ENCODE peak calls at places on chromosomes 12 and 14, in six cellular contexts. J is A549, R is spleen, N is kidney, I is IMR-90, Z is lung. P is an unnamed sample.
A peak's percentile ranks its signal among the peaks of the same experiment; 100 is the strongest.

GRCh38 chr12:63276537-63277365 is 125.8 kb upstream of the AVPR1A start:
- DNase-seq in J (peak; percentile 58), R (no peak), N (no peak), I (peak; percentile 4), Z (no peak), P (no peak)

GRCh38 chr14:104096751-104097700 is 11.5 kb downstream of the ASPG start:
- DNase-seq in J (no peak), R (peak; percentile 72), N (peak; percentile 73), I (no peak), Z (no peak), P (no peak)

GRCh38 chr14:105059035-105059916 is 6.0 kb downstream of the GPR132 start:
- DNase-seq in J (no peak), R (peak; percentile 83), N (peak; percentile 82), I (no peak), Z (peak; percentile 76), P (no peak)

GRCh38 chr12:30197392-30198047 is 413.8 kb upstream of the TMTC1 start:
- DNase-seq in J (no peak), R (no peak), N (no peak), I (peak; percentile 43), Z (no peak), P (peak; percentile 16)

GRCh38 chr12:43764528-43764927 is 5.8 kb downstream of the IRAK4 start:
- DNase-seq in J (no peak), R (no peak), N (no peak), I (no peak), Z (no peak), P (no peak)

GRCh38 chr14:64293976-64294671 is at the start of gene ESR2:
- DNase-seq in J (peak; percentile 13), R (peak; percentile 84), N (peak; percentile 80), I (peak; percentile 36), Z (no peak), P (no peak)

GRCh38 chr14:85074955-85075354 is 455.0 kb upstream of the FLRT2 start:
- DNase-seq in J (no peak), R (no peak), N (no peak), I (no peak), Z (no peak), P (no peak)

GRCh38 chr14:56124296-56124695 is 6.1 kb downstream of the PELI2 start:
- DNase-seq in J (no peak), R (no peak), N (no peak), I (peak; percentile 31), Z (no peak), P (no peak)

GRCh38 chr14:104103061-104104005 is 17.8 kb downstream of the ASPG start:
- DNase-seq in J (no peak), R (peak; percentile 71), N (peak; percentile 74), I (no peak), Z (no peak), P (no peak)

GRCh38 chr12:125453751-125454150 is 388.5 kb downstream of the AACS start:
- DNase-seq in J (no peak), R (no peak), N (no peak), I (no peak), Z (no peak), P (no peak)

GRCh38 chr12:40202095-40203059 is 22.4 kb upstream of the LRRK2 start:
- DNase-seq in J (no peak), R (no peak), N (no peak), I (no peak), Z (no peak), P (no peak)

GRCh38 chr12:55009171-55009570 is 10.6 kb upstream of the NEUROD4 start:
- DNase-seq in J (no peak), R (no peak), N (no peak), I (no peak), Z (no peak), P (no peak)

GRCh38 chr12:7646178-7646475 is 19.6 kb downstream of the APOBEC1 start:
- DNase-seq in J (no peak), R (no peak), N (no peak), I (no peak), Z (no peak), P (no peak)

GRCh38 chr12:132426349-132427176 is 63.4 kb upstream of the FBRSL1 start:
- DNase-seq in J (no peak), R (no peak), N (no peak), I (no peak), Z (no peak), P (no peak)

GRCh38 chr14:55267816-55268215 is 3.4 kb upstream of the FBXO34 start:
- DNase-seq in J (no peak), R (no peak), N (no peak), I (peak; percentile 45), Z (peak; percentile 50), P (no peak)

GRCh38 chr14:91317381-91318313 is 73.1 kb upstream of the GPR68 start:
- DNase-seq in J (no peak), R (peak; percentile 97), N (peak; percentile 94), I (no peak), Z (peak; percentile 83), P (no peak)

GRCh38 chr12:54159140-54159539 is 29.6 kb downstream of the SMUG1 start:
- DNase-seq in J (no peak), R (no peak), N (peak; percentile 87), I (no peak), Z (no peak), P (no peak)

GRCh38 chr14:34633697-34634096 is 3.7 kb upstream of the SNX6 start:
- DNase-seq in J (no peak), R (no peak), N (no peak), I (no peak), Z (no peak), P (no peak)

GRCh38 chr14:34629344-34629656 is 648 bp downstream of the SNX6 start:
- DNase-seq in J (no peak), R (no peak), N (no peak), I (no peak), Z (no peak), P (no peak)

GRCh38 chr14:34628681-34629135 is 1.2 kb downstream of the SNX6 start:
- DNase-seq in J (peak; percentile 26), R (no peak), N (no peak), I (peak; percentile 18), Z (no peak), P (no peak)

GRCh38 chr14:34632451-34632850 is 2.5 kb upstream of the SNX6 start:
- DNase-seq in J (no peak), R (no peak), N (no peak), I (no peak), Z (no peak), P (no peak)

DNA sequence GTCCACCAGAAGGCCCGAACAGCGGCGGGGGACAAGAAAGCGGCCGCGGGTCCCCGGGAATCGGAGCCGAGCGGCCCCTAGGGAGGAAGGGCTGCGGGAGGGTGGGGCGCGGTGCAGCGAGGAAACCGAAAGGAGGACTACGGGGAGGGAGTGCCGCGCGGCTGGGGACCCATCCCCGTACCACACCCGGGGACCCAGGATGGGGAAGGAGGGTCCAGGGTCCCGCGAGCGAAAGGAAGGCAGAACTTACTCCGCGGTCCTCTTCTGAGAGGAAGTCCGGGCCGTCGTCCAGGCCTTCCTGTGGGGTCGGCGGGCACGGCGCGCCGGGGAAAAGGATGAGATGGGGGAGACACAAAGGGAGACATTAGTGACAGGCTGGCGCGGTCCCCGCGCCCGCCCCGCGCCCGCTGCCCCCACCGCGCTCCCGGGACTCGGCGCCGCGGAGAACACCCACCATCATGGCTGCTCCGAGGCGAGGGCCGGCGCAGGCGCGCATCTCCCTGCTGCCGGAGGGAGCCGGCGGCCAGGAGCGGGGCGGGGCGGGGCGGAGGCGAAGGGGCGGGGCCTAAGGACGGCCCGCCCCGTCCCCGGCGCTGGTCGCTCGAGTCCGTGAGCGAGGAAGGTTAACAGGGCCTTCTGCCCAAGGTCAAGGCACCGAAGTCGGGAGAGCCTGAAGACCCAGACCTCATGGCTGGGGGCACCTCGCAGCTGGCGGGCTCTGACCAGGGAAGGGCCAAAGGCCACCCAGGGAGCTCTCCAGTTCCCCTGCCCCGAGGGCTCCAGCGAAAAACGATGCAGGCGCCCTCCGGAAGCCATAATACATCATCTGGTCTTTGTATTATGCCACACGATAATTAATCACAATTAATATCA is at the start of gene SNX6:
- DNase-seq in J (peak; percentile 78), R (peak; percentile 97), N (peak; percentile 95), I (peak; percentile 70), Z (peak; percentile 82), P (no peak)
- H3K27ac ChIP-seq in J (peak within 1 kb of the TSS; percentile 94), R (peak within 1 kb of the TSS; percentile 97), N (peak within 1 kb of the TSS; percentile 92), I (peak within 1 kb of the TSS; percentile 94), Z (peak within 1 kb of the TSS; percentile 96), P (peak within 1 kb of the TSS; percentile 62)

GRCh38 chr14:71006200-71006563 is 98.9 kb downstream of the PCNX1 start:
- DNase-seq in J (no peak), R (no peak), N (no peak), I (peak; percentile 36), Z (no peak), P (no peak)
- H3K27ac ChIP-seq in J (no peak overlapping the region), R (no peak overlapping the region), N (no peak overlapping the region), I (peak overlapping the region; percentile 77), Z (no peak overlapping the region), P (peak overlapping the region; percentile 81)

DNA sequence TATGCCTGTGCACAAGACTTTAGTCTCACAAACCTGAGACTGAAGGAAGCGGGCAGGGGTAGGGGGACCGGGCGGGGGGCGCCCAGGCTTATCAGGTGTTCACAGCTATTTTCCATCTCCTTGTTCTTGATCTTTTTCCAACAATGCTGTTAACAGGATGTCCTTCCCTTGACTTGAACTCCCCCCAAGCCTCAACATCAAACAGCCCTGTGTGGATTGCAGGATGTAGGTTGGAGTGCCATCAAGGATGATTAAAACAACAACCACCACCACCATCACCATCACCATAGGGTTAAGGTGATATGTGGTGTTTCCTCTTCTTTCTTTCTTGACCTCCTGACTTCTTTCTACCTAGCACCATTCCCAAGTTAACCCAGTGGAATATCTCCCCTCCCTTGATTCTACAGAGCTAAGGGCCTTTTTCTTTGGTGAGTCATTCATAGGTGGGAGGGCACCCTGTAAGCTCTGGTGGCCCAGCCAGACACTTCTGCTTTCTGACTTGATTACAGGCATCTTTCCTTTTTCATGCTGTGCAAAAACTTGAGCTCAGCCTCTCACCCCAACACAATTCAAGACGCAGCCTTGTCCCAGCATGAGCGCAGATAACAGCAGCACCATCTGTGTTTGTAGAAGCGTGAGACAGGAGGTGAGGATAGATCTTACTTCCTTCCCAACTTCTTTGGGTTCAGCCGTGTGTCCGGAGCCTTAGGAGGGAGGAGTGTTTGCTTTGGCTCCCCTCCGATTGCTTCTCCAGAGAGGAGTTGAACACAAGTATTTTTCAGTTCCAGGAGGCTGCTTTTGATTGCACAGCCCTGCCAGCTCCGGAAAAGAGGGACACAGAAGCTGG is 26.8 kb downstream of the FLVCR2 start:
- DNase-seq in J (no peak), R (no peak), N (no peak), I (no peak), Z (peak; percentile 54), P (no peak)
- H3K27ac ChIP-seq in J (no peak overlapping the region), R (no peak overlapping the region), N (no peak overlapping the region), I (no peak overlapping the region), Z (peak overlapping the region; percentile 44), P (no peak overlapping the region)

GRCh38 chr12:948238-948637 is 1.3 kb downstream of the RAD52 start:
- DNase-seq in J (no peak), R (no peak), N (no peak), I (no peak), Z (no peak), P (no peak)

GRCh38 chr12:943051-943450 is 6.4 kb downstream of the RAD52 start:
- DNase-seq in J (no peak), R (no peak), N (no peak), I (no peak), Z (no peak), P (no peak)

GRCh38 chr12:944201-944600 is 5.3 kb downstream of the RAD52 start:
- DNase-seq in J (no peak), R (no peak), N (no peak), I (no peak), Z (no peak), P (no peak)

GRCh38 chr12:946656-947055 is 2.8 kb downstream of the RAD52 start:
- DNase-seq in J (no peak), R (no peak), N (no peak), I (peak; percentile 80), Z (no peak), P (no peak)

GRCh38 chr12:946212-946611 is 3.3 kb downstream of the RAD52 start:
- DNase-seq in J (no peak), R (no peak), N (no peak), I (peak; percentile 42), Z (no peak), P (no peak)
- H3K27ac ChIP-seq in J (no peak overlapping the region), R (no peak overlapping the region), N (no peak overlapping the region), I (no peak overlapping the region), Z (no peak overlapping the region), P (no peak overlapping the region)